ENCODE peak calls at places on chromosome 6, in four cellular contexts. T, D, H and F are unnamed samples.

GRCh38 chr6:25053875-25054371 is 118.2 kb upstream of the RIPOR2 start:
- DNase-seq in T (peak; percentile 88), H (no peak), D (no peak), F (no peak)

GRCh38 chr6:110520188-110520956 is 44.0 kb upstream of the SLC22A16 start:
- DNase-seq in D (no peak), H (no peak), T (no peak), F (no peak)

GRCh38 chr6:111916747-111917146 is 43.5 kb upstream of the FYN start:
- DNase-seq in D (no peak), T (no peak), H (no peak), F (no peak)

GRCh38 chr6:74554041-74554440 is 651.8 kb downstream of the COL12A1 start:
- DNase-seq in H (no peak), D (no peak), T (no peak), F (no peak)

GRCh38 chr6:33799714-33800113 is 4.1 kb downstream of the MLN start:
- DNase-seq in D (no peak), T (no peak), H (no peak), F (no peak)

GRCh38 chr6:116518621-116519020 is 7.2 kb downstream of the CALHM5 start:
- DNase-seq in H (no peak), T (no peak), D (no peak), F (no peak)

GRCh38 chr6:151647871-151648639 is 154.2 kb downstream of the CCDC170 start:
- DNase-seq in T (no peak), H (peak; percentile 9), D (peak; percentile 91), F (peak; percentile 30)

GRCh38 chr6:140360651-140361050 is 986.2 kb upstream of the CITED2 start:
- DNase-seq in T (peak; percentile 30), H (no peak), D (no peak), F (no peak)

GRCh38 chr6:158769696-158770446 is 49.3 kb downstream of the EZR start:
- DNase-seq in T (no peak), H (no peak), D (no peak), F (no peak)

GRCh38 chr6:55567558-55567957 is 11.4 kb downstream of the HMGCLL1 start:
- DNase-seq in H (no peak), T (no peak), D (no peak), F (no peak)

GRCh38 chr6:16803294-16804006 is 42.2 kb upstream of the ATXN1 start:
- DNase-seq in H (no peak), T (peak; percentile 82), D (peak; percentile 68), F (no peak)

GRCh38 chr6:16805190-16805860 is 44.1 kb upstream of the ATXN1 start:
- DNase-seq in T (no peak), H (no peak), D (no peak), F (no peak)

GRCh38 chr6:16804007-16804303 is 42.7 kb upstream of the ATXN1 start:
- DNase-seq in D (no peak), H (no peak), T (no peak), F (no peak)

GRCh38 chr6:16806363-16806762 is 45.1 kb upstream of the ATXN1 start:
- DNase-seq in T (no peak), D (no peak), H (no peak), F (no peak)

GRCh38 chr6:16804515-16805161 is 43.4 kb upstream of the ATXN1 start:
- DNase-seq in D (no peak), H (no peak), T (no peak), F (no peak)
- H3K4me3 ChIP-seq in D (no peak overlapping the region), H (no peak overlapping the region), T (no peak overlapping the region), F (no peak overlapping the region)

GRCh38 chr6:121503633-121504032 is 68.2 kb downstream of the GJA1 start:
- DNase-seq in T (peak; percentile 70), D (no peak), H (no peak), F (no peak)

GRCh38 chr6:121504227-121504626 is 68.8 kb downstream of the GJA1 start:
- DNase-seq in D (no peak), T (peak; percentile 96), H (no peak), F (no peak)

GRCh38 chr6:121506761-121507754 is 71.6 kb downstream of the GJA1 start:
- DNase-seq in H (no peak), T (peak; percentile 85), D (no peak), F (no peak)

GRCh38 chr6:121510568-121511177 is 75.2 kb downstream of the GJA1 start:
- DNase-seq in D (no peak), H (no peak), T (peak; percentile 26), F (no peak)

DNA sequence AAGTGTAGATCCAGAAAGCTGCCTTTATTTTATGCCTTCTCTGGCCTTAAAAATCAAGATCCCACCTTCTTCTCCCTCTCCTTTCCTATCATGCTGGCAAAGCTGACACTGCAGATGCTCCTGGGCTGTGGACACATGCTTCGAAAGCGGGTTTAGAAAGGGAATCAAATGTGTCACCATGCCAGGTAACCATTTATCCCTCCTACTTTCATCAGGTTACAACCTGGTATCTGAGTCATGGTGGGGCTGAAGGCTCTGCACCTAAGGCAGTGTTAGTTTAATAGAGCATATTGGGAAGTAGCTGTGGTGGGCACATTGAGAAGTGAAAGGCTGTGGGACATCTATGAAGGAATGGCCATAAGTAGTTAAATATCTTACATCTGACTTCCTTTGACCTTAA is 69.8 kb downstream of the GJA1 start:
- DNase-seq in T (no peak), H (no peak), D (no peak), F (no peak)
- H4K91ac ChIP-seq in T (peak overlapping the region; percentile 67), H (no peak overlapping the region), D (no peak overlapping the region), F (no peak overlapping the region)

GRCh38 chr6:39166189-39166917 is 51.4 kb upstream of the SAYSD1 start:
- DNase-seq in T (peak; percentile 37), D (peak; percentile 99), H (peak; percentile 68), F (peak; percentile 72)

GRCh38 chr6:39167866-39168625 is 53.1 kb upstream of the SAYSD1 start:
- DNase-seq in H (no peak), T (no peak), D (no peak), F (no peak)

GRCh38 chr6:39169448-39170344 is 54.7 kb upstream of the SAYSD1 start:
- DNase-seq in H (no peak), T (no peak), D (no peak), F (no peak)

GRCh38 chr6:39166918-39167301 is 51.9 kb upstream of the SAYSD1 start:
- DNase-seq in H (no peak), D (no peak), T (no peak), F (no peak)

GRCh38 chr6:39167321-39167720 is 52.3 kb upstream of the SAYSD1 start:
- DNase-seq in T (no peak), D (no peak), H (no peak), F (no peak)
- H4K8ac ChIP-seq in T (no peak overlapping the region), D (no peak overlapping the region), H (no peak overlapping the region), F (no peak overlapping the region)

DNA sequence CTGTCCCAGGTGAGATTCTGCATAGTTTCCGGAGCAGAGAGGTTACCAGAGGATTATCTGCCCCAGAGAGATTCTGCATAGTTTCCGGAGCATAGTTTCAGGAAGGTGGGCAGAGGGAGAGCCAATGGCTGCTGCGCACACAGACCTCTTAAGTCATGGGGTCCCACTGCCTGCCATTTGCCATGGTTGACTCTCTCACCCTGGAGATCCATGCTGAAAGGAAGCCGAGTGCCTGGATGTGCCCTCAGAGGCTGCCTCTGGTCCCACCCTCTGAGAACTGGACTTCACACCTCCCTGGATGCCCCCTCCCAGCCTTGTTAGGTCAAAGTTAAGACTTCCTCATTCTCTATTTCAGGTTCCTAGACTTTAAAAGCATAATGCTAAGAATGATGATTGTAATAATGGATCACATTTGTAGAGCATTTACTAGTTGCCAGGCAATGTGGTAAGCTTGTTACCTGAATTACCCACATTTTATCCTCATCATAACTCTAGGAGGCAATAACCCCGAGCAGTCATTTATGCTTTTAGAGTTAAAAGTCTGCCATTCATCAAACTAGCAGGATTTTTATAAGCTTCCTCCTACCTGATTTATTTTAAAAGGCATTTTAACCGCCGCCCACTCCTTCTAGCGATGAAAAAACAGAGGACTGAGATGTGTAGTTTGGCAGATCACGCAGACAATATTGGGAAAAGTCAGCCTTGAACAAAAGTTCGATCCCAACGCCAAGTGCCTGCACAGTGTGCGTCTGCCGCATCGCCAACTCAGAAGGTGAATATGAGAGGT is 11.9 kb downstream of the SERPINB9 start:
- DNase-seq in D (no peak), T (no peak), H (no peak), F (no peak)
- H3K4me3 ChIP-seq in D (no peak overlapping the region), T (no peak overlapping the region), H (no peak overlapping the region), F (peak overlapping the region; percentile 48)

GRCh38 chr6:153183925-153184324 is 52.8 kb upstream of the RGS17 start:
- DNase-seq in D (no peak), T (no peak), H (no peak), F (no peak)
- H4K91ac ChIP-seq in D (no peak overlapping the region), T (no peak overlapping the region), H (no peak overlapping the region), F (no peak overlapping the region)

DNA sequence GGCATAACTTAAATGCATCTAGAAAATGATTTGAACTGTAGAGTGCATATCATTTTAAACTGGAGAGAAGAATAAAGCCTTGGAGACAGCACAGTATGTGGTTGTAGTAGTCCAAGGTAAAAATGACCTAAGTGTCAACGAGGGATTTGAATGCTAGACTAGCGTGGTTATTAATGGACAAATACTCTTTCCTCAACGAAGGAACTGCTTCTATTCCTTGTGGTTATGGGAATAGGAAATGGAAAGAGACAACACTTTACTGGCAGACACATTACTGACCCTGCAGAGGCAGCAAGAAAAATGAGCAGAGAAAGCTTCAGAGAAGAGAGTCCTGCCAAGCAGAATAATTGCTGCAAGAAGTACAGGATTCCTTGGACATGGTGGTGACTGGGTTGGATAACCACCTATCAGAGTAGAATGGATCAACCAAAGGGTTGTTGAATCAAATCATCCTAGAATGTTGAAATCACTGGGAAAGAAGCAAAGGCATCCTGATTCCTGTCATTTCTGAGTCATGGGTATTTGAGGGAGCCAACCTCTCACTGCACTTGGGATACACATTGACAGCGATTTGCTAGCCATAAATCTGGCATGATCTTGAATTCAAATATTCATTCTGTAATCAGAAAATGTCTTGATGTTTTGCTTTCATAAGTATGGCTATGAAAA is 258.1 kb upstream of the EPHA7 start:
- DNase-seq in H (no peak), T (no peak), D (no peak), F (no peak)
- H4K8ac ChIP-seq in H (no peak overlapping the region), T (no peak overlapping the region), D (no peak overlapping the region), F (no peak overlapping the region)

GRCh38 chr6:30446259-30446658 is 43.0 kb upstream of the HLA-E start:
- DNase-seq in T (no peak), D (no peak), H (no peak), F (no peak)

GRCh38 chr6:30452736-30453507 is 36.4 kb upstream of the HLA-E start:
- DNase-seq in D (no peak), T (no peak), H (no peak), F (no peak)

GRCh38 chr6:30447237-30447636 is 42.1 kb upstream of the HLA-E start:
- DNase-seq in T (peak; percentile 8), D (peak; percentile 70), H (no peak), F (peak; percentile 29)

GRCh38 chr6:30450548-30450907 is 38.8 kb upstream of the HLA-E start:
- DNase-seq in H (no peak), D (no peak), T (no peak), F (no peak)

GRCh38 chr6:30450908-30451818 is 38.1 kb upstream of the HLA-E start:
- DNase-seq in D (no peak), H (no peak), T (peak; percentile 58), F (no peak)
- H3K4me3 ChIP-seq in D (no peak overlapping the region), H (no peak overlapping the region), T (no peak overlapping the region), F (no peak overlapping the region)

DNA sequence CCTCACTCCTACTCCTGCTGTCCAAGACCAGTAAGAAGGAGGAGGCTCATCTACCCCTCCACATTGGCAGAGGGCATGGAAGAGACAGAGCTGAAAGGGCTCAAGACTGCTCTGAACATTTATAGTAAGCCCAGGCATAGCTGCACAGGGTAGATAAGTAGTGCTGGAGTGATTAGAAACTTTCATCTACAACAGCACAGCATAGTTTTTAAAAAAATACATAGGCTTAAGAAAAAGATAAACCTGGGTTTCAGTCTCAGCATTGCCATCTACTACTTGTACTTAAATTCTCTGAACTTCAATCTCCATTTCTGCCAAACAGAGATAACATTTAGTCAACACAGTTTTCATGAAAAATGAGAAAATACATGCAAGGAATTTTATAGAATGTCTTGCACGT is 107.6 kb upstream of the TAB2 start:
- DNase-seq in D (no peak), H (no peak), T (no peak), F (no peak)
- H4K91ac ChIP-seq in D (no peak overlapping the region), H (peak overlapping the region; percentile 77), T (no peak overlapping the region), F (no peak overlapping the region)